ENCODE peak calls at places on chromosomes 13 and 19, in six cellular contexts. One of them, this sample, is unnamed. For H3K4me1 and H3K27me3, the result is how much of the 10 kb centered on the place peaks cover.

GRCh38 chr13:76481738-76482137 is 404.5 kb downstream of the KCTD12 start:
- DNase-seq in HCT116: no peak
- DNase-seq in keratinocyte: no peak
- DNase-seq in left ventricle myocardium inferior: no peak
- DNase-seq in right lobe of liver: no peak
- DNase-seq in K562: no peak
- DNase-seq in this sample: no peak

GRCh38 chr13:99665716-99666115 is 164.4 kb downstream of the TM9SF2 start:
- DNase-seq in right lobe of liver: no peak
- DNase-seq in K562: no peak
- DNase-seq in HCT116: no peak
- DNase-seq in keratinocyte: no peak
- DNase-seq in left ventricle myocardium inferior: no peak
- DNase-seq in this sample: no peak

GRCh38 chr13:92535222-92536006 is 691.2 kb upstream of the GPC6 start:
- DNase-seq in left ventricle myocardium inferior: no peak
- DNase-seq in right lobe of liver: no peak
- DNase-seq in keratinocyte: no peak
- DNase-seq in K562: no peak
- DNase-seq in HCT116: no peak
- DNase-seq in this sample: no peak

GRCh38 chr13:60226507-60226906 is 62.8 kb upstream of the DIAPH3 start:
- DNase-seq in right lobe of liver: no peak
- DNase-seq in K562: peak
- DNase-seq in HCT116: peak
- DNase-seq in left ventricle myocardium inferior: no peak
- DNase-seq in keratinocyte: no peak
- DNase-seq in this sample: no peak

GRCh38 chr13:42001580-42001979 is 40.7 kb upstream of the VWA8 start:
- DNase-seq in right lobe of liver: no peak
- DNase-seq in HCT116: no peak
- DNase-seq in keratinocyte: no peak
- DNase-seq in left ventricle myocardium inferior: no peak
- DNase-seq in K562: no peak
- DNase-seq in this sample: no peak

GRCh38 chr19:43438291-43439162 is 23.8 kb downstream of the TEX101 start:
- DNase-seq in right lobe of liver: no peak
- DNase-seq in HCT116: no peak
- DNase-seq in keratinocyte: no peak
- DNase-seq in K562: no peak
- DNase-seq in left ventricle myocardium inferior: peak
- DNase-seq in this sample: no peak

GRCh38 chr13:32453981-32454380 is 26.1 kb upstream of the N4BP2L1 start:
- DNase-seq in K562: no peak
- DNase-seq in right lobe of liver: no peak
- DNase-seq in left ventricle myocardium inferior: no peak
- DNase-seq in keratinocyte: no peak
- DNase-seq in HCT116: no peak
- DNase-seq in this sample: no peak

GRCh38 chr13:102295316-102296048 is 106.4 kb downstream of the FGF14 start:
- DNase-seq in left ventricle myocardium inferior: no peak
- DNase-seq in K562: no peak
- DNase-seq in keratinocyte: no peak
- DNase-seq in right lobe of liver: no peak
- DNase-seq in HCT116: no peak
- DNase-seq in this sample: no peak

GRCh38 chr19:54523403-54523802 is 20.8 kb downstream of the LAIR2 start:
- DNase-seq in right lobe of liver: no peak
- DNase-seq in K562: no peak
- DNase-seq in keratinocyte: no peak
- DNase-seq in HCT116: no peak
- DNase-seq in left ventricle myocardium inferior: no peak
- DNase-seq in this sample: no peak

GRCh38 chr13:21625366-21625765 is 21.4 kb upstream of the MICU2 start:
- DNase-seq in HCT116: peak
- DNase-seq in right lobe of liver: no peak
- DNase-seq in K562: no peak
- DNase-seq in keratinocyte: no peak
- DNase-seq in left ventricle myocardium inferior: no peak
- DNase-seq in this sample: no peak

GRCh38 chr19:6011794-6012193 is 33.9 kb upstream of the RANBP3 start:
- DNase-seq in keratinocyte: no peak
- DNase-seq in right lobe of liver: peak
- DNase-seq in left ventricle myocardium inferior: no peak
- DNase-seq in K562: no peak
- DNase-seq in HCT116: no peak
- DNase-seq in this sample: no peak

GRCh38 chr19:14361824-14362223 is 19.4 kb upstream of the ADGRE5 start:
- DNase-seq in keratinocyte: no peak
- DNase-seq in left ventricle myocardium inferior: no peak
- DNase-seq in HCT116: no peak
- DNase-seq in right lobe of liver: no peak
- DNase-seq in K562: peak
- DNase-seq in this sample: no peak

GRCh38 chr13:98158172-98158907 is 15.4 kb downstream of the FARP1 start:
- DNase-seq in right lobe of liver: no peak
- DNase-seq in left ventricle myocardium inferior: peak
- DNase-seq in HCT116: no peak
- DNase-seq in K562: no peak
- DNase-seq in keratinocyte: no peak
- DNase-seq in this sample: no peak

GRCh38 chr13:49893591-49893990 is 42.5 kb downstream of the SPRYD7 start:
- DNase-seq in keratinocyte: no peak
- DNase-seq in K562: no peak
- DNase-seq in left ventricle myocardium inferior: no peak
- DNase-seq in HCT116: no peak
- DNase-seq in right lobe of liver: peak
- DNase-seq in this sample: no peak

GRCh38 chr13:110298566-110299321 is 8.2 kb downstream of the COL4A1 start:
- DNase-seq in left ventricle myocardium inferior: no peak
- DNase-seq in HCT116: no peak
- DNase-seq in keratinocyte: no peak
- DNase-seq in right lobe of liver: no peak
- DNase-seq in K562: no peak
- DNase-seq in this sample: no peak

GRCh38 chr19:15479391-15480345 is at the start of gene PGLYRP2:
- DNase-seq in right lobe of liver: peak
- DNase-seq in left ventricle myocardium inferior: no peak
- DNase-seq in HCT116: no peak
- DNase-seq in keratinocyte: no peak
- DNase-seq in K562: no peak
- DNase-seq in this sample: no peak

GRCh38 chr19:17107546-17108452 is 32.2 kb downstream of the MYO9B start:
- DNase-seq in keratinocyte: peak
- DNase-seq in right lobe of liver: peak
- DNase-seq in left ventricle myocardium inferior: peak
- DNase-seq in K562: no peak
- DNase-seq in HCT116: peak
- DNase-seq in this sample: no peak

GRCh38 chr13:114119196-114119595 is 13.2 kb downstream of the RASA3 start:
- DNase-seq in left ventricle myocardium inferior: no peak
- DNase-seq in keratinocyte: no peak
- DNase-seq in K562: no peak
- DNase-seq in right lobe of liver: no peak
- DNase-seq in HCT116: no peak
- DNase-seq in this sample: no peak

GRCh38 chr13:27869436-27870090 is 50.2 kb upstream of the PDX1 start:
- DNase-seq in right lobe of liver: no peak
- DNase-seq in left ventricle myocardium inferior: no peak
- DNase-seq in K562: no peak
- DNase-seq in HCT116: no peak
- DNase-seq in keratinocyte: no peak
- DNase-seq in this sample: no peak

GRCh38 chr19:49921871-49922755 is 6.9 kb upstream of the ATF5 start:
- DNase-seq in HCT116: no peak
- DNase-seq in right lobe of liver: no peak
- DNase-seq in left ventricle myocardium inferior: no peak
- DNase-seq in K562: no peak
- DNase-seq in keratinocyte: no peak
- DNase-seq in this sample: no peak

GRCh38 chr13:76708138-76708537 is 178.1 kb downstream of the KCTD12 start:
- DNase-seq in right lobe of liver: no peak
- DNase-seq in left ventricle myocardium inferior: peak
- DNase-seq in K562: no peak
- DNase-seq in keratinocyte: no peak
- DNase-seq in HCT116: no peak
- DNase-seq in this sample: no peak

GRCh38 chr19:30455881-30456280 is 83.7 kb downstream of the ZNF536 start:
- DNase-seq in HCT116: no peak
- DNase-seq in left ventricle myocardium inferior: no peak
- DNase-seq in K562: no peak
- DNase-seq in keratinocyte: no peak
- DNase-seq in right lobe of liver: no peak
- DNase-seq in this sample: no peak

GRCh38 chr13:25059943-25060342 is 36.0 kb upstream of the PABPC3 start:
- DNase-seq in K562: no peak
- DNase-seq in HCT116: no peak
- DNase-seq in keratinocyte: no peak
- DNase-seq in right lobe of liver: no peak
- DNase-seq in left ventricle myocardium inferior: no peak
- DNase-seq in this sample: no peak

GRCh38 chr19:35211545-35212230 is 16.9 kb downstream of the FAM187B start:
- DNase-seq in K562: no peak
- DNase-seq in HCT116: no peak
- DNase-seq in right lobe of liver: peak
- DNase-seq in left ventricle myocardium inferior: peak
- DNase-seq in keratinocyte: no peak
- DNase-seq in this sample: no peak

GRCh38 chr19:7932930-7933300 is 7.0 kb upstream of the CTXN1 start:
- DNase-seq in keratinocyte: no peak
- DNase-seq in HCT116: no peak
- DNase-seq in right lobe of liver: no peak
- DNase-seq in K562: no peak
- DNase-seq in left ventricle myocardium inferior: no peak
- DNase-seq in this sample: no peak

GRCh38 chr19:3380829-3381228 is 14.4 kb downstream of the NFIC start:
- DNase-seq in HCT116: no peak
- DNase-seq in keratinocyte: no peak
- DNase-seq in right lobe of liver: no peak
- DNase-seq in K562: no peak
- DNase-seq in left ventricle myocardium inferior: no peak
- DNase-seq in this sample: no peak

GRCh38 chr19:3383121-3383722 is 16.8 kb downstream of the NFIC start:
- DNase-seq in left ventricle myocardium inferior: peak
- DNase-seq in right lobe of liver: peak
- DNase-seq in K562: no peak
- DNase-seq in HCT116: no peak
- DNase-seq in keratinocyte: no peak
- DNase-seq in this sample: no peak

GRCh38 chr19:3378352-3379146 is 12.2 kb downstream of the NFIC start:
- DNase-seq in keratinocyte: no peak
- DNase-seq in left ventricle myocardium inferior: no peak
- DNase-seq in HCT116: no peak
- DNase-seq in right lobe of liver: no peak
- DNase-seq in K562: peak
- DNase-seq in this sample: no peak

GRCh38 chr19:3382460-3383100 is 16.2 kb downstream of the NFIC start:
- DNase-seq in left ventricle myocardium inferior: no peak
- DNase-seq in right lobe of liver: no peak
- DNase-seq in HCT116: no peak
- DNase-seq in K562: no peak
- DNase-seq in keratinocyte: no peak
- DNase-seq in this sample: no peak

GRCh38 chr19:3381701-3382372 is 15.5 kb downstream of the NFIC start:
- DNase-seq in HCT116: no peak
- DNase-seq in keratinocyte: no peak
- DNase-seq in left ventricle myocardium inferior: no peak
- DNase-seq in right lobe of liver: no peak
- DNase-seq in K562: no peak
- DNase-seq in this sample: no peak
- H3K4me1 ChIP-seq in HCT116: under half
- H3K4me1 ChIP-seq in keratinocyte: under half
- H3K4me1 ChIP-seq in left ventricle myocardium inferior: half or more
- H3K4me1 ChIP-seq in right lobe of liver: half or more
- H3K4me1 ChIP-seq in K562: under half
- H3K4me1 ChIP-seq in this sample: under half

DNA sequence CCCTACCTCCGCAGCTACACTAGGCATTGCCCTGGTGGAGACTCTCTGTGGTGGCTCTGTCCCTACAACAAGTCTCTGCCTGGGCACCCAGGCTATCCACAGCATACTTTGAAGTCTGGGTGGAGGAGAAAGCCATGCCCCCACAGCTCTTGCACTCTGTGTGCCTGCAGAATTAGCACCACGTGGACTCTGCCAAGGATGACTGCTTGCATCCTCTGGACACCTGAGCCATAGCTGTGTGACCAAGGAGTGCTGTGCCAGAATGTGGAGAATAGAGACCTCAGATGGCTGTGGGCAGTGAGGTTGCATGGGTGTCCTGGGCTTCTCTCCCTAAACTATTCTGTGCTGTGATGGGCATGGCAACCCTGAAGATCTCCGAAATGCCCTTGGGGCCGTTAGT is 21.2 kb upstream of the MCF2L start:
- DNase-seq in left ventricle myocardium inferior: no peak
- DNase-seq in keratinocyte: no peak
- DNase-seq in K562: no peak
- DNase-seq in HCT116: no peak
- DNase-seq in right lobe of liver: no peak
- DNase-seq in this sample: no peak
- H3K27me3 ChIP-seq in left ventricle myocardium inferior: under half
- H3K27me3 ChIP-seq in keratinocyte: under half
- H3K27me3 ChIP-seq in K562: under half
- H3K27me3 ChIP-seq in HCT116: under half
- H3K27me3 ChIP-seq in right lobe of liver: under half
- H3K27me3 ChIP-seq in this sample: under half

GRCh38 chr19:4811328-4812131 is 20.0 kb downstream of the TICAM1 start:
- DNase-seq in keratinocyte: no peak
- DNase-seq in HCT116: peak
- DNase-seq in K562: peak
- DNase-seq in left ventricle myocardium inferior: peak
- DNase-seq in right lobe of liver: peak
- DNase-seq in this sample: peak
- H3K27ac ChIP-seq in keratinocyte: no peak
- H3K27ac ChIP-seq in HCT116: peak
- H3K27ac ChIP-seq in K562: no peak
- H3K27ac ChIP-seq in left ventricle myocardium inferior: no peak
- H3K27ac ChIP-seq in right lobe of liver: no peak
- H3K27ac ChIP-seq in this sample: no peak

DNA sequence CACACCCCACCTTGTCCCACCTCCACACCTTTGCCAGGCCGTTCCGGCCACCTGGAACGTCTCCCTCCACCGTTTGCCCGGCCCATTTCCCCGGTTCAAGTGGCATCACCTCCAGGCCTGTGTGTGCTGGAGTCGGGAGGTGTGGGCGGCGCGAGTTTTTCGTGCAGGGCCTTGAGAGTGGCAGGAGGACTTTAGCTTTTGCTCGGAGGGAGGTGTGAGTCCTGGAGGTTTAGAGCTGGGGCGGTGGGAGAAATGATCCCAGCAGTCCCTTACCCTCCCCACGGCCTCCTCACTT is 4.3 kb upstream of the PALM start:
- DNase-seq in HCT116: no peak
- DNase-seq in right lobe of liver: no peak
- DNase-seq in keratinocyte: no peak
- DNase-seq in left ventricle myocardium inferior: no peak
- DNase-seq in K562: no peak
- DNase-seq in this sample: no peak
- H3K4me1 ChIP-seq in HCT116: under half
- H3K4me1 ChIP-seq in right lobe of liver: under half
- H3K4me1 ChIP-seq in keratinocyte: under half
- H3K4me1 ChIP-seq in left ventricle myocardium inferior: under half
- H3K4me1 ChIP-seq in K562: under half
- H3K4me1 ChIP-seq in this sample: under half